ENCODE peak calls at places on chromosomes 1 and 21, in nine cellular contexts. One of them, this sample, is unnamed.

GRCh38 chr1:159746676-159747075 is 32.3 kb upstream of the CRP start:
- DNase-seq in NCI-H1417: no peak
- DNase-seq in T-helper 2 cell: no peak
- DNase-seq in activated CD4-positive, alpha-beta T cell treated with anti-CD3 and anti-CD28 coated beads, Interleukin-2, amount 10 ng/mL, durations not matched to agents 7 days and 5 days: no peak
- DNase-seq in activated naive CD4-positive, alpha-beta T cell: no peak
- DNase-seq in heart right ventricle: no peak
- DNase-seq in stromal cell of bone marrow: peak
- DNase-seq in DMS153: no peak
- DNase-seq in HS-5: no peak
- DNase-seq in this sample: no peak

GRCh38 chr21:25960423-25960822 is 210.1 kb downstream of the APP start:
- DNase-seq in NCI-H1417: no peak
- DNase-seq in T-helper 2 cell: no peak
- DNase-seq in activated CD4-positive, alpha-beta T cell treated with anti-CD3 and anti-CD28 coated beads, Interleukin-2, amount 10 ng/mL, durations not matched to agents 7 days and 5 days: no peak
- DNase-seq in activated naive CD4-positive, alpha-beta T cell: no peak
- DNase-seq in heart right ventricle: no peak
- DNase-seq in stromal cell of bone marrow: no peak
- DNase-seq in DMS153: no peak
- DNase-seq in HS-5: no peak
- DNase-seq in this sample: no peak

GRCh38 chr1:157104598-157105293 is 5.1 kb upstream of the ETV3L start:
- DNase-seq in NCI-H1417: no peak
- DNase-seq in T-helper 2 cell: no peak
- DNase-seq in activated CD4-positive, alpha-beta T cell treated with anti-CD3 and anti-CD28 coated beads, Interleukin-2, amount 10 ng/mL, durations not matched to agents 7 days and 5 days: no peak
- DNase-seq in activated naive CD4-positive, alpha-beta T cell: no peak
- DNase-seq in heart right ventricle: no peak
- DNase-seq in stromal cell of bone marrow: no peak
- DNase-seq in DMS153: no peak
- DNase-seq in HS-5: no peak
- DNase-seq in this sample: no peak

GRCh38 chr21:42654179-42654912 is 925 bp downstream of the PDE9A start:
- DNase-seq in NCI-H1417: peak
- DNase-seq in T-helper 2 cell: no peak
- DNase-seq in activated CD4-positive, alpha-beta T cell treated with anti-CD3 and anti-CD28 coated beads, Interleukin-2, amount 10 ng/mL, durations not matched to agents 7 days and 5 days: peak
- DNase-seq in activated naive CD4-positive, alpha-beta T cell: no peak
- DNase-seq in heart right ventricle: no peak
- DNase-seq in stromal cell of bone marrow: no peak
- DNase-seq in DMS153: no peak
- DNase-seq in HS-5: no peak
- DNase-seq in this sample: peak

GRCh38 chr1:115978292-115978941 is 2.1 kb downstream of the SLC22A15 start:
- DNase-seq in NCI-H1417: no peak
- DNase-seq in T-helper 2 cell: no peak
- DNase-seq in activated CD4-positive, alpha-beta T cell treated with anti-CD3 and anti-CD28 coated beads, Interleukin-2, amount 10 ng/mL, durations not matched to agents 7 days and 5 days: no peak
- DNase-seq in activated naive CD4-positive, alpha-beta T cell: no peak
- DNase-seq in heart right ventricle: no peak
- DNase-seq in stromal cell of bone marrow: no peak
- DNase-seq in DMS153: no peak
- DNase-seq in HS-5: no peak
- DNase-seq in this sample: no peak

GRCh38 chr1:100249155-100249536 is 488 bp downstream of the DBT start:
- DNase-seq in NCI-H1417: no peak
- DNase-seq in T-helper 2 cell: no peak
- DNase-seq in activated CD4-positive, alpha-beta T cell treated with anti-CD3 and anti-CD28 coated beads, Interleukin-2, amount 10 ng/mL, durations not matched to agents 7 days and 5 days: no peak
- DNase-seq in activated naive CD4-positive, alpha-beta T cell: no peak
- DNase-seq in heart right ventricle: no peak
- DNase-seq in stromal cell of bone marrow: no peak
- DNase-seq in DMS153: no peak
- DNase-seq in HS-5: no peak
- DNase-seq in this sample: no peak

GRCh38 chr21:25300632-25301031 is 306.6 kb downstream of the MRPL39 start:
- DNase-seq in NCI-H1417: no peak
- DNase-seq in T-helper 2 cell: no peak
- DNase-seq in activated CD4-positive, alpha-beta T cell treated with anti-CD3 and anti-CD28 coated beads, Interleukin-2, amount 10 ng/mL, durations not matched to agents 7 days and 5 days: no peak
- DNase-seq in activated naive CD4-positive, alpha-beta T cell: no peak
- DNase-seq in heart right ventricle: no peak
- DNase-seq in stromal cell of bone marrow: no peak
- DNase-seq in DMS153: no peak
- DNase-seq in HS-5: no peak
- DNase-seq in this sample: no peak

GRCh38 chr1:12601690-12602632 is 16.0 kb downstream of the DHRS3 start:
- DNase-seq in NCI-H1417: no peak
- DNase-seq in T-helper 2 cell: no peak
- DNase-seq in activated CD4-positive, alpha-beta T cell treated with anti-CD3 and anti-CD28 coated beads, Interleukin-2, amount 10 ng/mL, durations not matched to agents 7 days and 5 days: no peak
- DNase-seq in activated naive CD4-positive, alpha-beta T cell: no peak
- DNase-seq in heart right ventricle: peak
- DNase-seq in stromal cell of bone marrow: peak
- DNase-seq in DMS153: no peak
- DNase-seq in HS-5: no peak
- DNase-seq in this sample: no peak

GRCh38 chr1:183092350-183092749 is 69.1 kb downstream of the LAMC1 start:
- DNase-seq in NCI-H1417: no peak
- DNase-seq in T-helper 2 cell: no peak
- DNase-seq in activated CD4-positive, alpha-beta T cell treated with anti-CD3 and anti-CD28 coated beads, Interleukin-2, amount 10 ng/mL, durations not matched to agents 7 days and 5 days: no peak
- DNase-seq in activated naive CD4-positive, alpha-beta T cell: no peak
- DNase-seq in heart right ventricle: no peak
- DNase-seq in stromal cell of bone marrow: no peak
- DNase-seq in DMS153: no peak
- DNase-seq in HS-5: no peak
- DNase-seq in this sample: no peak

GRCh38 chr1:32876341-32877210 is 5.9 kb upstream of the FNDC5 start:
- DNase-seq in NCI-H1417: peak
- DNase-seq in T-helper 2 cell: peak
- DNase-seq in activated CD4-positive, alpha-beta T cell treated with anti-CD3 and anti-CD28 coated beads, Interleukin-2, amount 10 ng/mL, durations not matched to agents 7 days and 5 days: peak
- DNase-seq in activated naive CD4-positive, alpha-beta T cell: peak
- DNase-seq in heart right ventricle: no peak
- DNase-seq in stromal cell of bone marrow: no peak
- DNase-seq in DMS153: peak
- DNase-seq in HS-5: no peak
- DNase-seq in this sample: peak